ENCODE peak calls at places on chromosomes 1 and 21, in six cellular contexts. S is heart left ventricle, K is esophagus muscularis mucosa, C is lower leg skin, Y is progenitor cell of endocrine pancreas, V is lung. P is an unnamed sample.

GRCh38 chr1:99571092-99571734 is 74.7 kb upstream of the PALMD start:
- DNase-seq in S (no peak), K (no peak), C (no peak), Y (no peak), V (no peak), P (no peak)

GRCh38 chr1:33972676-33973395 is 109.0 kb downstream of the HMGB4 start:
- DNase-seq in S (peak; percentile 80), K (no peak), C (no peak), Y (no peak), V (no peak), P (no peak)

GRCh38 chr1:209747580-209748262 is 8.1 kb upstream of the TRAF3IP3 start:
- DNase-seq in S (peak; percentile 95), K (peak; percentile 97), C (peak; percentile 97), Y (peak; percentile 85), V (peak; percentile 95), P (peak; percentile 97)

GRCh38 chr1:41742219-41742618 is 176.5 kb downstream of the HIVEP3 start:
- DNase-seq in S (no peak), K (no peak), C (no peak), Y (no peak), V (no peak), P (no peak)

GRCh38 chr1:175197536-175197935 is 5.0 kb upstream of the KIAA0040 start:
- DNase-seq in S (no peak), K (no peak), C (no peak), Y (no peak), V (no peak), P (no peak)

GRCh38 chr1:180898441-180899219 is 14.1 kb upstream of the KIAA1614 start:
- DNase-seq in S (no peak), K (peak; percentile 64), C (peak; percentile 64), Y (no peak), V (no peak), P (no peak)

GRCh38 chr1:243505986-243506689 is 250.3 kb downstream of the SDCCAG8 start:
- DNase-seq in S (peak; percentile 57), K (no peak), C (no peak), Y (no peak), V (no peak), P (no peak)

GRCh38 chr21:37593015-37593414 is 226.4 kb downstream of the DYRK1A start:
- DNase-seq in S (no peak), K (peak; percentile 86), C (peak; percentile 39), Y (no peak), V (no peak), P (no peak)

GRCh38 chr1:41538741-41539415 is 54.4 kb upstream of the EDN2 start:
- DNase-seq in S (no peak), K (no peak), C (peak; percentile 64), Y (no peak), V (no peak), P (peak; percentile 1)

GRCh38 chr1:87918398-87918797 is 589.7 kb downstream of the LMO4 start:
- DNase-seq in S (no peak), K (no peak), C (no peak), Y (no peak), V (no peak), P (no peak)

GRCh38 chr1:174815036-174815435 is 184.7 kb upstream of the CACYBP start:
- DNase-seq in S (no peak), K (no peak), C (no peak), Y (no peak), V (no peak), P (no peak)

GRCh38 chr1:33143181-33143580 is 38.7 kb downstream of the TRIM62 start:
- DNase-seq in S (no peak), K (no peak), C (no peak), Y (no peak), V (no peak), P (no peak)

GRCh38 chr1:117967472-117967871 is 37.9 kb downstream of the WDR3 start:
- DNase-seq in S (no peak), K (no peak), C (no peak), Y (no peak), V (no peak), P (no peak)

GRCh38 chr21:31395268-31395667 is 51.2 kb upstream of the TIAM1 start:
- DNase-seq in S (no peak), K (no peak), C (peak; percentile 76), Y (no peak), V (no peak), P (no peak)

GRCh38 chr1:19009882-19010321 is 53.4 kb upstream of the IFFO2 start:
- DNase-seq in S (no peak), K (no peak), C (peak; percentile 83), Y (no peak), V (no peak), P (no peak)

GRCh38 chr1:240199758-240200655 is 108.3 kb downstream of the FMN2 start:
- DNase-seq in S (no peak), K (no peak), C (no peak), Y (no peak), V (no peak), P (no peak)

GRCh38 chr21:45461369-45461750 is 56.4 kb downstream of the COL18A1 start:
- DNase-seq in S (peak; percentile 13), K (no peak), C (no peak), Y (no peak), V (no peak), P (no peak)

DNA sequence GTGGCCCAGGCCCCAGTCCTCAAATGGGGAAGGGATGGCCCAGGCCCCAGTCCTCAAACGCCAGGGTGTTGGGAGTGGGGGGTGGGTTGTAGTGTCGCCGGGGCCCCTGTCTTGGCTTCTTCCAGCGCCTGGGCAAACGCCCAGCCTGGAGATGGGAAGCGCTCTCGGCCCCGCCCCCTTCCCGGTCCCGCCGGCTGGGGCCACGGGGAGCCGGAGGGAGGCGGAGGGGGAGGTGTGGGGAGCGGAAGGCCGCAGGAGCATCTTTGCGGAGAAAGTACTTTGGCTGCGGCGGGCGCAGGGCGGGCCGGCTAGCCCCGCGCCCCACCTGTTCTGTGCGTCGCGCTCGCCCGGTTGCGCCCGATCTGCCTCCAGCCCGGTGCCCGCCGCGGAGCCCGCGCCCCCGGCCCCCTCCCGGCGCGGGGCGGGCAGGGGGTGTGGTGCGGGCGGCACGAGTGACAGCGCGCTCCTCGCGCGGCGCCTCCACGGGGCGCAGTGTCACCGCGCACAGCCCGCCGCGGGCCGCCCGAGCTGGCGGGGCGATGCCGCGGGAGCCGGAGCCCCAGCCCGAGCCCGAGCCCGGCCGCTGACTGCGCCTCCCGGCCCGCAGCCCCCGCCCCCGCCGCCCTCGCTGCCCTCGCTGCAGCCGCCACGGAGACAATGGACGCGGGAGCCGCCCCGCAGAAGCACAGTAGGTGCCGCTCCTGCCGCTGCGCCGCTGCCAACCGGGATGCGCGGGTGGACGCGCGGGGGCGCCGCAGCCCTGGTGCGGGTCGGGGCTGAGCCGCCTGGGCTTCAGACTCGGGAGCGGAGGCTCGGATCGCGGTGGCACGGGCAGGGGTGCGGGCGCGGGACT is 31.1 kb upstream of the PEX10 start:
- DNase-seq in S (no peak), K (no peak), C (no peak), Y (no peak), V (no peak), P (no peak)
- TF ChIP-seq CTCF in S (peak; percentile 20), K (no peak), C (no peak), Y (peak; percentile 35), V (no peak), P (no peak)

GRCh38 chr21:29007801-29008200 is 11.3 kb downstream of the RWDD2B start:
- DNase-seq in S (no peak), K (no peak), C (no peak), Y (no peak), V (no peak), P (no peak)
- TF ChIP-seq CTCF in S (no peak), K (no peak), C (no peak), Y (no peak), V (no peak), P (no peak)

GRCh38 chr1:183394435-183394834 is 23.7 kb downstream of the NMNAT2 start:
- DNase-seq in S (no peak), K (peak; percentile 72), C (no peak), Y (no peak), V (no peak), P (no peak)

GRCh38 chr1:183391863-183392262 is 26.3 kb downstream of the NMNAT2 start:
- DNase-seq in S (peak; percentile 32), K (no peak), C (no peak), Y (no peak), V (no peak), P (no peak)
- TF ChIP-seq CTCF in S (no peak), K (no peak), C (no peak), Y (no peak), V (no peak), P (no peak)

GRCh38 chr21:28235169-28235892 is 757.3 kb downstream of the LTN1 start:
- DNase-seq in S (peak; percentile 31), K (no peak), C (peak; percentile 76), Y (no peak), V (no peak), P (no peak)
- TF ChIP-seq CTCF in S (peak; percentile 6), K (peak; percentile 13), C (no peak), Y (no peak), V (no peak), P (no peak)

GRCh38 chr1:22888320-22889075 is 84.2 kb downstream of the LACTBL1 start:
- DNase-seq in S (no peak), K (no peak), C (no peak), Y (no peak), V (no peak), P (no peak)

GRCh38 chr1:22886211-22886610 is 86.5 kb downstream of the LACTBL1 start:
- DNase-seq in S (no peak), K (no peak), C (no peak), Y (no peak), V (no peak), P (no peak)

GRCh38 chr1:22887491-22887890 is 85.2 kb downstream of the LACTBL1 start:
- DNase-seq in S (no peak), K (no peak), C (no peak), Y (no peak), V (no peak), P (no peak)

GRCh38 chr1:22892789-22893188 is 79.9 kb downstream of the LACTBL1 start:
- DNase-seq in S (no peak), K (no peak), C (no peak), Y (no peak), V (no peak), P (no peak)

GRCh38 chr1:22889213-22889827 is 83.3 kb downstream of the LACTBL1 start:
- DNase-seq in S (no peak), K (no peak), C (no peak), Y (no peak), V (no peak), P (no peak)
- TF ChIP-seq CTCF in S (peak; percentile 79), K (peak; percentile 74), C (no peak), Y (peak; percentile 80), V (peak; percentile 51), P (peak; percentile 76)

DNA sequence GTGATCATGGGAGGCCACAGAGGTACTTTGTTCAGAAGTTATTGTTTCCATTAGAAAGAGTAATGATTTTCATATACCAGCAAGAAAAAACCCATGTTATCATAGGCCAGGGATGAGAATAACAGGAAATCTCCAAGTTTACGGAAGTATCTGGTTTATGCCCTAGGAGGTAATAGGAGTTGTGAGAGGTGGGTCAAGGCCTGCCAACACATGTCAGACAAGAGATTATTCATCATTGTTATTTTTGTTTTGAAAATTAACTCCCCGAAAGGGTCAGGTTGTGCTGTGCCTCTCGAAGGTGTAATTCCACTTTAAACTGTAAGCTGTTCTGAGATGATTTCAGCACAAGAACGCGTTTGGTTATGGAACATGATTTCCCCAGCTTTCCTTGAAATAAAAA is 218.4 kb downstream of the CAMTA1 start:
- DNase-seq in S (no peak), K (no peak), C (peak; percentile 17), Y (no peak), V (no peak), P (no peak)
- TF ChIP-seq CTCF in S (no peak), K (no peak), C (no peak), Y (no peak), V (no peak), P (no peak)